ENCODE peak calls at places on chromosomes 6 and 20, in ten cellular contexts. U is Peyer's patch, H is neuronal stem cell, R is right lobe of liver, O is fibroblast of lung, A is SK-N-SH, X is adrenal gland, N is Karpas-422, I is cardiac muscle cell, G is prostate gland. T is an unnamed sample.

GRCh38 chr20:10505320-10506226 is 70.5 kb downstream of the SLX4IP start:
- DNase-seq in U (no peak), H (no peak), R (no peak), O (no peak), A (no peak), X (no peak), N (no peak), I (no peak), G (peak; percentile 61), T (no peak)

GRCh38 chr20:61767776-61768494 is 297.7 kb downstream of the TAF4 start:
- DNase-seq in U (no peak), H (no peak), R (peak; percentile 24), O (no peak), A (no peak), X (no peak), N (no peak), I (no peak), G (no peak), T (no peak)

GRCh38 chr6:26105109-26105730 is 18.0 kb downstream of the HFE start:
- DNase-seq in U (no peak), H (no peak), R (no peak), O (no peak), A (no peak), X (no peak), N (no peak), I (no peak), G (no peak), T (no peak)

GRCh38 chr6:125104425-125104824 is 49.1 kb upstream of the TPD52L1 start:
- DNase-seq in U (no peak), H (peak; percentile 48), R (no peak), O (peak; percentile 84), A (no peak), X (no peak), N (no peak), I (peak; percentile 26), G (peak; percentile 12), T (no peak)

GRCh38 chr20:58694241-58695083 is 1.9 kb downstream of the NPEPL1 start:
- DNase-seq in U (no peak), H (no peak), R (no peak), O (no peak), A (no peak), X (peak; percentile 51), N (no peak), I (no peak), G (no peak), T (peak; percentile 60)

GRCh38 chr20:63141531-63141930 is 74.4 kb downstream of the YTHDF1 start:
- DNase-seq in U (no peak), H (no peak), R (no peak), O (no peak), A (no peak), X (no peak), N (no peak), I (no peak), G (no peak), T (no peak)

GRCh38 chr6:126071000-126071647 is 84.8 kb downstream of the TRMT11 start:
- DNase-seq in U (no peak), H (no peak), R (no peak), O (no peak), A (peak; percentile 8), X (no peak), N (no peak), I (no peak), G (no peak), T (no peak)

GRCh38 chr6:167150815-167151557 is 6.8 kb downstream of the GPR31 start:
- DNase-seq in U (peak; percentile 39), H (no peak), R (no peak), O (peak; percentile 8), A (no peak), X (no peak), N (no peak), I (no peak), G (no peak), T (no peak)

GRCh38 chr6:87122477-87122876 is 27.6 kb upstream of the CGA start:
- DNase-seq in U (no peak), H (no peak), R (peak; percentile 49), O (no peak), A (no peak), X (no peak), N (no peak), I (no peak), G (no peak), T (no peak)

GRCh38 chr20:5463007-5463686 is 146.4 kb upstream of the PROKR2 start:
- DNase-seq in U (no peak), H (no peak), R (no peak), O (no peak), A (no peak), X (no peak), N (no peak), I (no peak), G (no peak), T (no peak)

GRCh38 chr20:5470458-5470857 is 153.7 kb upstream of the PROKR2 start:
- DNase-seq in U (no peak), H (no peak), R (no peak), O (no peak), A (no peak), X (no peak), N (no peak), I (no peak), G (no peak), T (no peak)

GRCh38 chr20:5470943-5471342 is 154.2 kb upstream of the PROKR2 start:
- DNase-seq in U (no peak), H (no peak), R (no peak), O (no peak), A (no peak), X (no peak), N (no peak), I (no peak), G (no peak), T (no peak)

GRCh38 chr20:5465281-5465680 is 148.5 kb upstream of the PROKR2 start:
- DNase-seq in U (no peak), H (no peak), R (no peak), O (no peak), A (no peak), X (no peak), N (no peak), I (no peak), G (no peak), T (no peak)
- H3K27ac ChIP-seq in U (no peak overlapping the region), H (no peak overlapping the region), R (no peak overlapping the region), O (no peak overlapping the region), A (no peak overlapping the region), X (no peak overlapping the region), N (no peak overlapping the region), I (no peak overlapping the region), G (no peak overlapping the region), T (no peak overlapping the region)

DNA sequence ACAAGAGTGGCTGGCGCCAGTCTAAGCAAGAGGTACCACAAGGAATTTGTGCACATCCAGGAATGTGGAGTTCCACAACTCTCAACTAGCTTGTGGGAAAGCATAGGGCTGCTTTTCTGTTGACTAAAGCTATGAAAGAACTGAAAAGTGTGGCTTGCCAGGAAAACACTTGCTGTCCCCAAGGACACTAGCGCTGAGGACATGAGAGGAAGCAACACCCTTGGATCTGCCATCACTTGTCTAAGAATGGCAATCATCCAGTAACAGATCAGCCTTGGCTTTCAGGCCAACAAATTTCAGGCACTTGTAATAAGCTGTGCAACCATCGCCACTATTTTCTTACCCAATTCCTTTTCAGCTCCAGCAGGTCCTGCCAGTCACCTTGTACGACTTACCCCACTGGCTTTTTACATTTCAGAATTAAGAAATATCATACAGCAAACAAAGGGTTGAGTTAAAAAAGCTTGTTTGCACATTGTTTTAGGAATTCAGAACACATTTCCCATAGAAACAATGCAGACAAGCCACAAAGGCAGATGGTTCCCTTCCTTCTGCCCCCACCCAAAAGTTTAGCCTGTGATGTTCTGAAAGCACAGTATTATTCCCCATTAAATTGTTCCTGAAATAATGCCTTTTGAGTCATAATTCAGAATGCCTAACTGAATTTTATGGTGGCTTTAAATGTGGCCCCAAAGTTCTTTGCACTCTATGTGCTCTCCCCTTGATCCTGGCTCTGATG is 57.9 kb upstream of the SSTR4 start:
- DNase-seq in U (no peak), H (no peak), R (no peak), O (no peak), A (no peak), X (peak; percentile 90), N (no peak), I (no peak), G (peak; percentile 67), T (no peak)
- H3K27ac ChIP-seq in U (no peak overlapping the region), H (no peak overlapping the region), R (no peak overlapping the region), O (no peak overlapping the region), A (no peak overlapping the region), X (no peak overlapping the region), N (no peak overlapping the region), I (no peak overlapping the region), G (no peak overlapping the region), T (peak overlapping the region; percentile 7)

GRCh38 chr6:136527831-136528230 is 22.4 kb downstream of the MAP7 start:
- DNase-seq in U (no peak), H (no peak), R (no peak), O (no peak), A (no peak), X (no peak), N (no peak), I (no peak), G (no peak), T (no peak)
- H3K27ac ChIP-seq in U (no peak overlapping the region), H (no peak overlapping the region), R (no peak overlapping the region), O (no peak overlapping the region), A (no peak overlapping the region), X (no peak overlapping the region), N (no peak overlapping the region), I (no peak overlapping the region), G (no peak overlapping the region), T (no peak overlapping the region)

DNA sequence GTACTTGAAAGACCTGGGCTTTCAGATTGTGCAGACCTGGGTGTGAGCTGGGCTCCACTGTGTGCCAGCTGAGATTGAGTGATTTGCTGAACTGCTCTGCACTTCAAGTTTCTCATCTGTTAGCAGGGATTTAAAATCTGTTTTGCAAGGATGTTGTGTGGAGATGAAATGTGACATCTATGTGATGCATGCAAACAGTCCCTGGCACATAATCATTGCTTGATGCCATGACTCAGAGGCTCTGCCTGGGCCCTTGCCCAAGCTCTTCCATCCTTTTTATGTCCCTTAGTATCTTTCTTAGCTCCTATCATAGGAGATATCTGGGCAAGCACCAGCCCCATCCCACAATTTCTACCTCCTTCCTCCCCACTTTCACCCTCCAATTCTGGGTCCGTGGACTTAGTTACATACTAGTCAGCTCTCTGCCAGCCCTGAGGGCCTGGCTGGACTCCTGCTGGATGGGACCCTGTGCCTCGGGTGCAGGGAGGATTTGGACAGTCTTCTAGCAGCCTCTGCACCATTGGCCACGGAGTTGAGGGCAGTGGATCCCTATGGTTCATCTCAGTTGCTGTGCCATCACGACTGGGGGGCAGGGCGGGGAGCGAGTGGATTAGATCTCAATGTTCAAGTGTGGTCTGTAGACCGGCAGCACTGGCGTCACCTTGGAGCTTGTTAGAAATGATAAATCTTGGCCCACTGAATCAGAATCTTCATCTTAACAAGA is 103.6 kb downstream of the MAP3K7 start:
- DNase-seq in U (no peak), H (no peak), R (no peak), O (peak; percentile 16), A (no peak), X (no peak), N (no peak), I (no peak), G (no peak), T (no peak)
- H3K27ac ChIP-seq in U (no peak overlapping the region), H (no peak overlapping the region), R (no peak overlapping the region), O (no peak overlapping the region), A (no peak overlapping the region), X (no peak overlapping the region), N (no peak overlapping the region), I (no peak overlapping the region), G (no peak overlapping the region), T (no peak overlapping the region)

T was measured in upper lobe of right lung.